ENCODE peak calls at places on chromosomes 7 and 10, in five cellular contexts. V is H1, H is K562, D is GM12878, O is HepG2. S is an unnamed sample.

GRCh38 chr7:55130079-55130476 is 111.3 kb downstream of the EGFR start:
- DNase-seq in V (no peak), H (no peak), D (no peak), O (no peak), S (no peak)

GRCh38 chr7:8261711-8262695 is at the start of gene ICA1:
- DNase-seq in D (no peak), H (peak), V (peak), O (no peak), S (no peak)

GRCh38 chr10:71740069-71740468 is 20.5 kb upstream of the C10orf105 start:
- DNase-seq in D (no peak), V (no peak), O (no peak), H (peak), S (no peak)

GRCh38 chr7:129176853-129177369 is 11.5 kb upstream of the SMO start:
- DNase-seq in D (no peak), V (no peak), O (no peak), H (no peak), S (no peak)

GRCh38 chr10:104331208-104331838 is 6.9 kb downstream of the ITPRIP start:
- DNase-seq in O (peak), H (no peak), D (no peak), V (no peak), S (peak)

GRCh38 chr10:45379891-45380540 is 6.0 kb downstream of the ALOX5 start:
- DNase-seq in V (no peak), H (no peak), D (no peak), O (no peak), S (no peak)

GRCh38 chr10:77637986-77638765 is 568 bp upstream of the KCNMA1 start:
- DNase-seq in H (no peak), V (peak), O (no peak), D (no peak), S (no peak)

GRCh38 chr10:14397069-14397468 is 66.3 kb upstream of the FRMD4A start:
- DNase-seq in V (no peak), H (no peak), D (no peak), O (no peak), S (no peak)

GRCh38 chr10:51729822-51730530 is 30.6 kb upstream of the CSTF2T start:
- DNase-seq in H (no peak), V (no peak), O (peak), D (no peak), S (no peak)

GRCh38 chr10:102267748-102268147 is 22.4 kb downstream of the GBF1 start:
- DNase-seq in V (no peak), O (no peak), H (no peak), D (no peak), S (no peak)

GRCh38 chr10:50512743-50513416 is 110.9 kb downstream of the SGMS1 start:
- DNase-seq in D (peak), V (no peak), H (no peak), O (no peak), S (no peak)

GRCh38 chr7:133828906-133829305 is 298.2 kb upstream of the LRGUK start:
- DNase-seq in D (no peak), H (no peak), O (no peak), V (no peak), S (no peak)

GRCh38 chr7:70764004-70764691 is 367.8 kb upstream of the GALNT17 start:
- DNase-seq in O (no peak), V (no peak), H (no peak), D (peak), S (no peak)

GRCh38 chr10:4260483-4260882 is 475.5 kb upstream of the KLF6 start:
- DNase-seq in O (no peak), D (no peak), H (no peak), V (no peak), S (no peak)

GRCh38 chr10:90125966-90126600 is 424.7 kb downstream of the KIF20B start:
- DNase-seq in O (no peak), D (no peak), V (no peak), H (no peak), S (no peak)

GRCh38 chr10:133098426-133099124 is 10.9 kb downstream of the ADGRA1 start:
- DNase-seq in O (no peak), D (no peak), V (no peak), H (peak), S (no peak)

GRCh38 chr10:27620425-27621397 is 116.6 kb downstream of the RAB18 start:
- DNase-seq in D (no peak), O (no peak), V (no peak), H (no peak), S (no peak)

GRCh38 chr7:17155529-17155928 is 142.9 kb upstream of the AHR start:
- DNase-seq in V (no peak), O (no peak), H (no peak), D (no peak), S (no peak)

GRCh38 chr7:132183822-132184380 is 392.4 kb downstream of the PLXNA4 start:
- DNase-seq in V (no peak), H (no peak), O (no peak), D (no peak), S (no peak)

GRCh38 chr7:121436688-121437087 is 40.6 kb upstream of the FAM3C start:
- DNase-seq in H (peak), V (no peak), O (no peak), D (no peak), S (no peak)

GRCh38 chr10:63264852-63265617 is 131.9 kb downstream of the NRBF2 start:
- DNase-seq in O (peak), D (no peak), H (peak), V (no peak), S (no peak)

GRCh38 chr10:132075909-132076577 is 10.3 kb downstream of the JAKMIP3 start:
- DNase-seq in O (no peak), D (no peak), V (no peak), H (no peak), S (no peak)

GRCh38 chr10:132684164-132684891 is 101.6 kb downstream of the NKX6-2 start:
- DNase-seq in H (peak), O (no peak), D (peak), V (no peak), S (no peak)

GRCh38 chr10:69226919-69227450 is 6.9 kb downstream of the HKDC1 start:
- DNase-seq in D (no peak), V (no peak), O (no peak), H (no peak), S (no peak)

GRCh38 chr7:14908697-14909096 is 6.1 kb upstream of the DGKB start:
- DNase-seq in H (no peak), O (no peak), D (no peak), V (no peak), S (no peak)

GRCh38 chr7:105829681-105830322 is 46.6 kb downstream of the ATXN7L1 start:
- DNase-seq in V (no peak), O (no peak), H (no peak), D (no peak), S (no peak)

GRCh38 chr10:118594392-118595063 is 920 bp downstream of the PRLHR start:
- DNase-seq in D (no peak), H (peak), O (no peak), V (peak), S (no peak)

GRCh38 chr7:54864718-54865117 is 105.7 kb upstream of the SEC61G start:
- DNase-seq in O (peak), H (no peak), D (no peak), V (no peak), S (no peak)

GRCh38 chr7:108093903-108094302 is 36.3 kb downstream of the LAMB4 start:
- DNase-seq in D (no peak), H (no peak), V (no peak), O (no peak), S (no peak)

GRCh38 chr7:108094375-108094774 is 35.8 kb downstream of the LAMB4 start:
- DNase-seq in D (no peak), H (no peak), V (no peak), O (no peak), S (no peak)

GRCh38 chr7:108096996-108097395 is 33.2 kb downstream of the LAMB4 start:
- DNase-seq in O (no peak), D (no peak), H (no peak), V (no peak), S (no peak)

GRCh38 chr7:108093341-108093740 is 36.8 kb downstream of the LAMB4 start:
- DNase-seq in H (no peak), V (no peak), O (no peak), D (no peak), S (no peak)

GRCh38 chr7:108094933-108095710 is 35.0 kb downstream of the LAMB4 start:
- DNase-seq in D (no peak), H (no peak), O (peak), V (no peak), S (no peak)
- TF ChIP-seq POLR2AphosphoS5 in D (no peak), H (no peak), O (no peak), V (no peak), S (no peak)

GRCh38 chr7:111006040-111006439 is 84.9 kb upstream of the LRRN3 start:
- DNase-seq in H (no peak), D (no peak), O (no peak), V (no peak), S (no peak)
- TF ChIP-seq CEBPB in H (no peak), D (no peak), O (no peak), V (no peak), S (no peak)

GRCh38 chr7:145884716-145885514 is 231.7 kb upstream of the CNTNAP2 start:
- DNase-seq in V (no peak), O (no peak), H (peak), D (no peak), S (no peak)
- TF ChIP-seq MAX in V (no peak), O (no peak), H (no peak), D (no peak), S (no peak)

GRCh38 chr7:1226155-1226901 is 6.3 kb upstream of the UNCX start:
- DNase-seq in D (no peak), V (peak), H (no peak), O (no peak), S (no peak)

GRCh38 chr7:1228535-1229333 is 3.9 kb upstream of the UNCX start:
- DNase-seq in H (no peak), D (no peak), O (no peak), V (no peak), S (no peak)

GRCh38 chr7:1229334-1229935 is 3.2 kb upstream of the UNCX start:
- DNase-seq in V (no peak), D (no peak), H (no peak), O (no peak), S (no peak)

GRCh38 chr7:1227071-1227804 is 5.4 kb upstream of the UNCX start:
- DNase-seq in V (peak), D (no peak), H (no peak), O (no peak), S (no peak)

GRCh38 chr7:1227814-1228534 is 4.7 kb upstream of the UNCX start:
- DNase-seq in D (no peak), O (no peak), V (peak), H (no peak), S (no peak)
- TF ChIP-seq POLR2AphosphoS5 in D (no peak), O (no peak), V (no peak), H (no peak), S (no peak)

GRCh38 chr10:110123594-110123993 is 83.8 kb upstream of the MXI1 start:
- DNase-seq in V (no peak), H (no peak), O (no peak), D (no peak), S (no peak)

GRCh38 chr10:110134917-110135316 is 72.5 kb upstream of the MXI1 start:
- DNase-seq in V (no peak), O (no peak), D (no peak), H (no peak), S (no peak)

DNA sequence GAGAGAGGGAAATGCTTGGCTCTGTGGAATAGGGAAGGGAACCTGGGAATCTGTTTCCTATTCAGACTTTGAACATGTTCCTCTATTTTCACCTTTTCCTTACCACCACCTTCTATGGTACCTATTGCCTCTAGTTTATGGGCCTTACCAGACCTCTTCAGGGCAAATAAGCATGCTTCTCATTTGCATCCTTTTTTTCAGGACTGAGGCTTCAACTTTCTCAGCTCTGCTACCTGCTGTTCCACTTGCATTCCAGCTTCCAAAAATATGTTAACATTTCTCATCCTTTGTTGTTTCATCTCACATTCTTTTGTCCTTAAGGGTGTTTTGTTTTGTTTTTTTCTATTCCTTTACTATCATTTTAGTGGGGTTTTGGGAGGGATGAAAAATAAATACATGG is 77.9 kb upstream of the MXI1 start:
- DNase-seq in H (no peak), V (no peak), O (no peak), D (no peak), S (no peak)
- TF ChIP-seq CEBPB in H (no peak), V (no peak), O (no peak), D (no peak), S (no peak)

GRCh38 chr10:18075881-18076280 is 64.3 kb upstream of the CACNB2 start:
- DNase-seq in O (no peak), V (no peak), D (no peak), H (no peak), S (no peak)
- TF ChIP-seq MAX in O (no peak), V (no peak), D (no peak), H (no peak), S (no peak)

DNA sequence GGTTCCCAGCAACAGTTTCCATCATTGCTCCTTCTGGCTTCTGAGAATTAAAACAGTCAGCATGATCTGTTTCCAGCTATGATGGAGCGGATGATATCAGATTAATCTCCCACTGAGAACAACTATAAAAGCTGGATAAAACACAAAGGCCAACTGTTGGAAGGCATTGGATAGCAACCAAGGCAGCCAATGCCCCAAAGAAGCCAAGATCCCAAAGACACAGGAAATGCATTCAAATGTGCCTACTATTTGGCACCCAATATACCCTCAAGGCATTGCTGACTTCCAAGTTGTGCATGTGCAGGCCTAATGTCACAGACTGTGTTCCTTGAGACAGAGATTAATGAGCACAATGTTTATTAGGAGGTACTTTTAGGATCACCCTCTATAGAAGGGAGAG is 259.3 kb downstream of the ARHGAP12 start:
- DNase-seq in H (no peak), V (no peak), O (no peak), D (no peak), S (no peak)
- TF ChIP-seq POLR2AphosphoS5 in H (no peak), V (no peak), O (no peak), D (no peak), S (no peak)

DNA sequence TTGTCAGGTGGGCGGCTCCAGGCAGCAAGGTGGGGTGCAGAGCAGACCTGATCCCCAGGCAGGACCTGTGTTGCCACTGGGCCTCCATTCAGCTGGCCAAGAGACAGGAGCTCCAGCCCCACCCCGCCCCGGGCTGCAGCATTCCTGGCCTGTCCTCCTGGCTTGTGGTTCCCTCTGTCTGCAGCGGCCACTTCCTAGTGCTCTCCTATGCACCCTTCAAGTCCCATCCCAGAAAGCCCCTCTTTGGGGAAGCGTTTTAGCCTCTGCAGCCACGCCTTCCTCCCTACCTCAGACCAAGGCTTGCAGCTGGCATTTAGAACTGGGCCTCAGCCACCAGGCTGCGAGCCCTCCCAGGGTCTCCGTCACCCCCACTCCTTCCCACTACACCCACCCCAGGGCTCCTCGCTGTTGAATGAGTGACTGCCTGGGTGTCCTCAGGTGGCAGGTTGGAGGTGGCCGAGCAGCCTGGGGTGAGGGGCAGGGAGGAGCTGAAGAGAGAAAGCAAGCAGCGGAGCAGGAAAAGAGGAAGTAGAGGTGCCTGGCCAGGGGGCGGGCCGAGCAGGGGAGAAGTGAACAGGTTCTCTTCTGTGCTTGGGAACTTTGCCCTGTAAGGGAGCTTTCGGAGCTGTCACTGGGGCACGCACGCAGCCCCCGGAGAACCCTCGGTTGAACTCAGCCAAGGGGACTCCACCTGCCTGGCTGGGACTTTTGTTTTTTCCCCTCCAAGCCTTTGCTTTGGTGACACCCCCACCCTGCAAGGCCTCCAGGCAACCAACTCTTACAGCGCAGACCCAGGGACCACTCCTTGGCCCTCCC is 109.1 kb upstream of the TNRC18 start:
- DNase-seq in O (peak), D (peak), V (peak), H (peak), S (no peak)
- TF ChIP-seq CEBPB in O (no peak), D (no peak), V (no peak), H (no peak), S (no peak)